ENCODE peak calls at places on chromosomes 1 and 21, in eight cellular contexts. C, P, Z, W, I, M, Q and Y are unnamed samples.

GRCh38 chr1:77281491-77282186 is at the start of gene AK5:
- DNase-seq in C (no peak), P (peak), Z (no peak), W (peak), I (peak), M (peak), Q (peak), Y (no peak)

GRCh38 chr1:222786107-222786506 is 28.7 kb upstream of the DISP1 start:
- DNase-seq in C (no peak), P (no peak), Z (no peak), W (no peak), I (no peak), M (no peak), Q (peak), Y (no peak)

GRCh38 chr1:213829806-213830205 is 158.0 kb upstream of the PROX1 start:
- DNase-seq in C (no peak), P (peak), Z (no peak), W (no peak), I (no peak), M (no peak), Q (no peak), Y (no peak)

GRCh38 chr1:156481527-156481926 is 19.0 kb downstream of the MEF2D start:
- DNase-seq in C (no peak), P (no peak), Z (no peak), W (no peak), I (no peak), M (no peak), Q (no peak), Y (no peak)

GRCh38 chr1:204868340-204868700 is 2.3 kb upstream of the NFASC start:
- DNase-seq in C (no peak), P (no peak), Z (no peak), W (no peak), I (peak), M (no peak), Q (no peak), Y (peak)

GRCh38 chr1:7247158-7247557 is 461.9 kb downstream of the CAMTA1 start:
- DNase-seq in C (no peak), P (no peak), Z (no peak), W (no peak), I (no peak), M (no peak), Q (no peak), Y (peak)

GRCh38 chr1:236141447-236142357 is 637 bp upstream of the GPR137B start:
- DNase-seq in C (no peak), P (peak), Z (no peak), W (peak), I (peak), M (peak), Q (peak), Y (no peak)

GRCh38 chr1:116424438-116424837 is 51.4 kb downstream of the ATP1A1 start:
- DNase-seq in C (no peak), P (no peak), Z (no peak), W (no peak), I (no peak), M (no peak), Q (no peak), Y (no peak)

GRCh38 chr1:173527151-173527826 is 50.2 kb downstream of the PRDX6 start:
- DNase-seq in C (no peak), P (no peak), Z (no peak), W (peak), I (no peak), M (no peak), Q (peak), Y (no peak)

GRCh38 chr21:45421071-45421845 is 16.3 kb downstream of the COL18A1 start:
- DNase-seq in C (no peak), P (no peak), Z (no peak), W (peak), I (peak), M (peak), Q (peak), Y (no peak)

GRCh38 chr1:61330571-61330970 is 248.2 kb downstream of the NFIA start:
- DNase-seq in C (no peak), P (no peak), Z (no peak), W (no peak), I (no peak), M (no peak), Q (no peak), Y (no peak)

GRCh38 chr1:62356257-62356835 is 37.1 kb upstream of the KANK4 start:
- DNase-seq in C (no peak), P (no peak), Z (no peak), W (peak), I (no peak), M (no peak), Q (peak), Y (no peak)

GRCh38 chr21:31713973-31714740 is 17.8 kb downstream of the SCAF4 start:
- DNase-seq in C (no peak), P (no peak), Z (no peak), W (no peak), I (no peak), M (no peak), Q (no peak), Y (no peak)

GRCh38 chr1:55064071-55064581 is 24.8 kb downstream of the PCSK9 start:
- DNase-seq in C (no peak), P (peak), Z (peak), W (peak), I (no peak), M (no peak), Q (no peak), Y (no peak)
- TF ChIP-seq CTCF in C (no peak), P (peak), Z (no peak), W (no peak), I (no peak), M (no peak), Q (no peak), Y (no peak)

DNA sequence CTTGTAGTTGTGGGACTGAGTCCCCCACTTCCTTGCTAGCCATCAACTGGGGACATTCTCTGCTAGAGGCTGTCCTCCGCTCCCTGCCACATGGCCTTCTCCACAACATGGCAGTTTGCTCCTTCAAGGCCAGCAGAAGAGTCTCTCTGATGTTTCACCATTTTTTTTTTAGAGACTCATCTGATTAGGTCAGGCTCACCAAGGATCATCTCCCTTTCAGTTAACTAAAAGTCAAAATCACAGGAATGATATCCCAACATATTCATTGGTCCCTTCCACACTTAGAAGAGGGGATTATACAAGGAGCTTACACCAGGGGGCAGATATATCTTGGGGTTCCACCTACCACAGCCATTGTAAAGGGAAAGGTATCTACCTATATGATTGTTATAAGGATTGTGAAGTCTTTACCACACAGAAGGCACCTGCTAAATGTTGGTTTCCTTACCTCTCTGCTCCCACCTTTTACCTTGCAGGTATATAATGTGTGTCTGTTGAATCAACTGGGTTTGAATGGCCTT is 23.3 kb downstream of the RIMKLA start:
- DNase-seq in C (no peak), P (no peak), Z (no peak), W (no peak), I (no peak), M (no peak), Q (no peak), Y (no peak)
- TF ChIP-seq CTCF in C (no peak), P (peak), Z (no peak), W (no peak), I (no peak), M (no peak), Q (no peak), Y (no peak)

GRCh38 chr1:56511323-56511722 is 68.0 kb downstream of the PLPP3 start:
- DNase-seq in C (no peak), P (no peak), Z (no peak), W (no peak), I (no peak), M (no peak), Q (no peak), Y (no peak)
- TF ChIP-seq CTCF in C (no peak), P (no peak), Z (no peak), W (no peak), I (no peak), M (no peak), Q (no peak), Y (no peak)

DNA sequence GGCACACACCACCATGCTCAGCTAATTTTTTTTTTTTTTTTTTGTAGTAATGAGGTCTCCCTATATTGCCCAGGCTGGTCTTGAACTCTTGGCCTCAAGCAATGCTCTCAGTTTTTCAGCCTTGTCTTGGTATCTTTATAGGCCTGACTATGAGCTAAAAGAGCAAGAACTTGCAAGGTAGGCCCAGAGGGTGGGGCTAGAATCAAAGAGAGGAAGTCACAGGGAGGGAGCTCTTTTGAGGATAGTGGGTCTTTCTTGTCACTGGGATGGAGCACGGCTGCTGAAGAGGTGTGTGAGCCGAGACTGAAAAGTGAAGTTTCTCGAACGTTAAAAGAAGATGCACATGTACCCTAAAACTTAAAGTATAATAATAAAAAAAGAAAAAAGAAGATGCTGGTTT is 260.0 kb upstream of the BEND5 start:
- DNase-seq in C (no peak), P (no peak), Z (no peak), W (no peak), I (no peak), M (no peak), Q (no peak), Y (no peak)
- TF ChIP-seq CTCF in C (no peak), P (no peak), Z (no peak), W (no peak), I (no peak), M (no peak), Q (no peak), Y (no peak)

GRCh38 chr1:44919387-44919786 is 67.0 kb downstream of the EIF2B3 start:
- DNase-seq in C (no peak), P (no peak), Z (no peak), W (no peak), I (no peak), M (no peak), Q (no peak), Y (no peak)

GRCh38 chr1:44929556-44929955 is 56.8 kb downstream of the EIF2B3 start:
- DNase-seq in C (no peak), P (no peak), Z (no peak), W (no peak), I (no peak), M (no peak), Q (no peak), Y (no peak)

GRCh38 chr1:44926311-44926781 is 60.0 kb downstream of the EIF2B3 start:
- DNase-seq in C (no peak), P (no peak), Z (no peak), W (no peak), I (no peak), M (no peak), Q (no peak), Y (no peak)

DNA sequence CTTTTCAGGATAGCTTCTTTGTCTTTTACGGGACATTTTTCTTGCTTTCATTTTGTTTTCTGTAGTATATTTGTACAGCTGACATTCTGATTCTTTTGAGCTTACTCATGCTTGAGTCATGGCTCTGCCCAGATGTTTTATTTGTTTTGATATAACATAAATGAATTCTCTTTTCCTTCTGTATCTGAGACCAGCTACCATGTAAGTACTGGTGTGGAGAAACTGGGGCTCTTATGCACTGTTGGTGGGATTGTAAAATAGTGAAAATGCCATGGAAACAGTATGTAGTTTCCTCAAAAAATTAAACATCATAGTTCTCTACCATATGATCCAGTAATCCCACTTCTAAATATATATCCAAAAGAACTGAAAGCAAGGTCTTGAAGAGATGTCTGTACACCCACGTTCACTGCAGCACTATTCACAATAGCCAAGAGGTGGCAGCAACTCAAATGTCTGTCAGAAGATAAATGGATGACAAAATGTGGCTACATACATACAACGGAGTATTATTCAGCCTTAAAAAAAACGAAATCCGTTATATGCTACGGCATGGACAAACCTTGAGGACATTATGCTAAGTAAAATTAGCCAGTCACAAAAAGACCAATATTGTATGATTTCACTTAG is 61.4 kb downstream of the EIF2B3 start:
- DNase-seq in C (no peak), P (peak), Z (no peak), W (peak), I (no peak), M (no peak), Q (peak), Y (no peak)
- TF ChIP-seq CTCF in C (no peak), P (peak), Z (no peak), W (peak), I (peak), M (no peak), Q (peak), Y (peak)

GRCh38 chr1:45846931-45847330 is 43.5 kb downstream of the MAST2 start:
- DNase-seq in C (no peak), P (no peak), Z (no peak), W (no peak), I (no peak), M (no peak), Q (no peak), Y (no peak)

GRCh38 chr1:45848097-45848496 is 44.7 kb downstream of the MAST2 start:
- DNase-seq in C (no peak), P (no peak), Z (no peak), W (peak), I (no peak), M (no peak), Q (no peak), Y (no peak)

GRCh38 chr1:45842786-45843185 is 39.4 kb downstream of the MAST2 start:
- DNase-seq in C (no peak), P (no peak), Z (no peak), W (no peak), I (no peak), M (no peak), Q (no peak), Y (no peak)

GRCh38 chr1:45840704-45841103 is 37.3 kb downstream of the MAST2 start:
- DNase-seq in C (no peak), P (no peak), Z (no peak), W (no peak), I (no peak), M (no peak), Q (no peak), Y (no peak)

GRCh38 chr1:45843474-45843905 is 40.1 kb downstream of the MAST2 start:
- DNase-seq in C (no peak), P (no peak), Z (no peak), W (no peak), I (no peak), M (no peak), Q (peak), Y (no peak)
- TF ChIP-seq CTCF in C (no peak), P (peak), Z (no peak), W (peak), I (no peak), M (no peak), Q (peak), Y (peak)

GRCh38 chr1:44290250-44291094 is 64.6 kb downstream of the ERI3 start:
- DNase-seq in C (no peak), P (no peak), Z (no peak), W (no peak), I (no peak), M (no peak), Q (no peak), Y (no peak)
- TF ChIP-seq CTCF in C (no peak), P (no peak), Z (no peak), W (no peak), I (no peak), M (no peak), Q (no peak), Y (no peak)

GRCh38 chr1:164087893-164088292 is 471.1 kb upstream of the PBX1 start:
- DNase-seq in C (no peak), P (no peak), Z (no peak), W (no peak), I (no peak), M (no peak), Q (no peak), Y (no peak)

GRCh38 chr1:164093543-164093942 is 465.4 kb upstream of the PBX1 start:
- DNase-seq in C (no peak), P (no peak), Z (no peak), W (no peak), I (no peak), M (no peak), Q (no peak), Y (no peak)

DNA sequence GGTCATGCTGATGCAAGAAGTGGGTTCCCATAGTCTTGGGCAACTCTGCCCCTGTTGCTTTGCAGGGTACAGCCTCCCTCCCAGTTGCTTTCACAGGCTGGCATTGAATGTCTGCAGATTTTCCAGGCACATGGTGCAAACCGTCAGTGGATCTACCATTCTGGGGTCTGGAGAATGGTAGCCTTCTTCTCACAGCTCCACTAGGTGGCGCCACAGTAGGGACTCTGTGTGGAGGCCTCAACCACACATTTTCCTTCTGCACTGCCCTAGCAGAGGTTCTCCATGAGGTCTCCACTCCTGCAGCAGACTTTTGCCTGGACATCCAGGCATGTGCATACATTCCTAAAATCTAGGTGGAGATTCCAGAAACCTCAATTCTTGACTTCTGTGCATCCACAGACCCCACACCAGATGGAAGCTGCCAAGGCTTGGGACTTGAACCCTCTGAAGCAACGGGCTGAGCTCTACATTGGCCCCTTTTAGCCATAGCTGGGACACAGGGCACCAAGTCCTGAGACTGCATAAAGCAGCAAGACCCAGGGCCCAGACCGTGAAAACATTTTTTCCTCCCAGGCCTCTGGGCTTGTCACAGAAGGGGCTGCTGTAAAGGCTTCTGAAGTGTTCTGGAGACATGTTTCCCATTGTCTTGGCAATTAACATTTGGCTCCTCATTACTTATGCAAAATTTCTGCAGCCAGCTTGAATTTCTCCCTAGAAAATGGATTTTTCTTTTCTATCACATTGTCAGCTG is 466.2 kb upstream of the PBX1 start:
- DNase-seq in C (no peak), P (no peak), Z (no peak), W (no peak), I (no peak), M (no peak), Q (no peak), Y (no peak)
- TF ChIP-seq CTCF in C (no peak), P (peak), Z (no peak), W (no peak), I (peak), M (no peak), Q (no peak), Y (no peak)

GRCh38 chr1:84479998-84480397 is 932 bp downstream of the RPF1 start:
- DNase-seq in C (no peak), P (no peak), Z (no peak), W (peak), I (no peak), M (no peak), Q (no peak), Y (no peak)
- TF ChIP-seq CTCF in C (no peak), P (no peak), Z (no peak), W (no peak), I (no peak), M (no peak), Q (no peak), Y (no peak)